ENCODE peak calls at places on chromosomes 2 and 18, in five cellular contexts. One of them, this sample, is unnamed.

GRCh38 chr2:18752667-18753422 is 163.5 kb upstream of the NT5C1B start:
- DNase-seq in GM06990: no peak
- DNase-seq in activated CD4-positive, alpha-beta T cell treated with anti-CD3 and anti-CD28 coated beads, Interleukin-2, amount 10 ng/mL, durations not matched to agents 7 days and 5 days: no peak
- DNase-seq in T-helper 22 cell: no peak
- DNase-seq in Caki2: no peak
- DNase-seq in this sample: no peak

GRCh38 chr18:8049147-8049546 is 482.0 kb downstream of the PTPRM start:
- DNase-seq in T-helper 22 cell: no peak
- DNase-seq in activated CD4-positive, alpha-beta T cell treated with anti-CD3 and anti-CD28 coated beads, Interleukin-2, amount 10 ng/mL, durations not matched to agents 7 days and 5 days: no peak
- DNase-seq in Caki2: no peak
- DNase-seq in GM06990: no peak
- DNase-seq in this sample: no peak

GRCh38 chr2:172281648-172282576 is 145.5 kb upstream of the ITGA6 start:
- DNase-seq in Caki2: no peak
- DNase-seq in T-helper 22 cell: no peak
- DNase-seq in GM06990: no peak
- DNase-seq in activated CD4-positive, alpha-beta T cell treated with anti-CD3 and anti-CD28 coated beads, Interleukin-2, amount 10 ng/mL, durations not matched to agents 7 days and 5 days: no peak
- DNase-seq in this sample: no peak

GRCh38 chr18:75344615-75345014 is 82.9 kb downstream of the SMIM21 start:
- DNase-seq in Caki2: no peak
- DNase-seq in GM06990: no peak
- DNase-seq in activated CD4-positive, alpha-beta T cell treated with anti-CD3 and anti-CD28 coated beads, Interleukin-2, amount 10 ng/mL, durations not matched to agents 7 days and 5 days: no peak
- DNase-seq in T-helper 22 cell: no peak
- DNase-seq in this sample: no peak

GRCh38 chr2:150811259-150811912 is 323.9 kb upstream of the RND3 start:
- DNase-seq in T-helper 22 cell: no peak
- DNase-seq in GM06990: no peak
- DNase-seq in Caki2: no peak
- DNase-seq in activated CD4-positive, alpha-beta T cell treated with anti-CD3 and anti-CD28 coated beads, Interleukin-2, amount 10 ng/mL, durations not matched to agents 7 days and 5 days: no peak
- DNase-seq in this sample: no peak

GRCh38 chr2:79887747-79888374 is 375.0 kb downstream of the CTNNA2 start:
- DNase-seq in T-helper 22 cell: no peak
- DNase-seq in Caki2: peak
- DNase-seq in GM06990: no peak
- DNase-seq in activated CD4-positive, alpha-beta T cell treated with anti-CD3 and anti-CD28 coated beads, Interleukin-2, amount 10 ng/mL, durations not matched to agents 7 days and 5 days: peak
- DNase-seq in this sample: peak

GRCh38 chr2:104690255-104690999 is 163.5 kb upstream of the POU3F3 start:
- DNase-seq in Caki2: no peak
- DNase-seq in T-helper 22 cell: no peak
- DNase-seq in GM06990: no peak
- DNase-seq in activated CD4-positive, alpha-beta T cell treated with anti-CD3 and anti-CD28 coated beads, Interleukin-2, amount 10 ng/mL, durations not matched to agents 7 days and 5 days: no peak
- DNase-seq in this sample: no peak

GRCh38 chr2:226890286-226890685 is 54.4 kb downstream of the RHBDD1 start:
- DNase-seq in T-helper 22 cell: no peak
- DNase-seq in GM06990: no peak
- DNase-seq in activated CD4-positive, alpha-beta T cell treated with anti-CD3 and anti-CD28 coated beads, Interleukin-2, amount 10 ng/mL, durations not matched to agents 7 days and 5 days: no peak
- DNase-seq in Caki2: no peak
- DNase-seq in this sample: no peak

GRCh38 chr18:54444309-54444914 is 86.7 kb downstream of the C18orf54 start:
- DNase-seq in activated CD4-positive, alpha-beta T cell treated with anti-CD3 and anti-CD28 coated beads, Interleukin-2, amount 10 ng/mL, durations not matched to agents 7 days and 5 days: peak
- DNase-seq in Caki2: peak
- DNase-seq in T-helper 22 cell: no peak
- DNase-seq in GM06990: no peak
- DNase-seq in this sample: peak

GRCh38 chr2:128086244-128086643 is 4.8 kb upstream of the UGGT1 start:
- DNase-seq in T-helper 22 cell: no peak
- DNase-seq in activated CD4-positive, alpha-beta T cell treated with anti-CD3 and anti-CD28 coated beads, Interleukin-2, amount 10 ng/mL, durations not matched to agents 7 days and 5 days: no peak
- DNase-seq in Caki2: no peak
- DNase-seq in GM06990: no peak
- DNase-seq in this sample: no peak

GRCh38 chr2:57527685-57528084 is 518.9 kb upstream of the VRK2 start:
- DNase-seq in activated CD4-positive, alpha-beta T cell treated with anti-CD3 and anti-CD28 coated beads, Interleukin-2, amount 10 ng/mL, durations not matched to agents 7 days and 5 days: no peak
- DNase-seq in T-helper 22 cell: no peak
- DNase-seq in GM06990: no peak
- DNase-seq in Caki2: no peak
- DNase-seq in this sample: no peak

GRCh38 chr18:45467307-45467706 is 148.0 kb upstream of the SLC14A2 start:
- DNase-seq in Caki2: no peak
- DNase-seq in GM06990: no peak
- DNase-seq in T-helper 22 cell: no peak
- DNase-seq in activated CD4-positive, alpha-beta T cell treated with anti-CD3 and anti-CD28 coated beads, Interleukin-2, amount 10 ng/mL, durations not matched to agents 7 days and 5 days: no peak
- DNase-seq in this sample: no peak

GRCh38 chr2:226031078-226031937 is 631.8 kb downstream of the NYAP2 start:
- DNase-seq in GM06990: peak
- DNase-seq in activated CD4-positive, alpha-beta T cell treated with anti-CD3 and anti-CD28 coated beads, Interleukin-2, amount 10 ng/mL, durations not matched to agents 7 days and 5 days: no peak
- DNase-seq in T-helper 22 cell: no peak
- DNase-seq in Caki2: peak
- DNase-seq in this sample: peak

GRCh38 chr2:127220102-127220806 is at the start of gene CYP27C1:
- DNase-seq in T-helper 22 cell: no peak
- DNase-seq in Caki2: peak
- DNase-seq in activated CD4-positive, alpha-beta T cell treated with anti-CD3 and anti-CD28 coated beads, Interleukin-2, amount 10 ng/mL, durations not matched to agents 7 days and 5 days: no peak
- DNase-seq in GM06990: no peak
- DNase-seq in this sample: no peak

GRCh38 chr2:143545643-143546275 is 416.5 kb downstream of the ARHGAP15 start:
- DNase-seq in T-helper 22 cell: no peak
- DNase-seq in GM06990: no peak
- DNase-seq in activated CD4-positive, alpha-beta T cell treated with anti-CD3 and anti-CD28 coated beads, Interleukin-2, amount 10 ng/mL, durations not matched to agents 7 days and 5 days: no peak
- DNase-seq in Caki2: no peak
- DNase-seq in this sample: no peak

GRCh38 chr2:238182362-238182761 is 21.1 kb downstream of the ILKAP start:
- DNase-seq in Caki2: no peak
- DNase-seq in GM06990: no peak
- DNase-seq in activated CD4-positive, alpha-beta T cell treated with anti-CD3 and anti-CD28 coated beads, Interleukin-2, amount 10 ng/mL, durations not matched to agents 7 days and 5 days: no peak
- DNase-seq in T-helper 22 cell: no peak
- DNase-seq in this sample: no peak

GRCh38 chr18:63823516-63824219 is 48.5 kb downstream of the SERPINB7 start:
- DNase-seq in Caki2: no peak
- DNase-seq in T-helper 22 cell: no peak
- DNase-seq in activated CD4-positive, alpha-beta T cell treated with anti-CD3 and anti-CD28 coated beads, Interleukin-2, amount 10 ng/mL, durations not matched to agents 7 days and 5 days: peak
- DNase-seq in GM06990: no peak
- DNase-seq in this sample: peak

GRCh38 chr2:189661957-189662321 is 680 bp downstream of the ASNSD1 start:
- DNase-seq in activated CD4-positive, alpha-beta T cell treated with anti-CD3 and anti-CD28 coated beads, Interleukin-2, amount 10 ng/mL, durations not matched to agents 7 days and 5 days: no peak
- DNase-seq in GM06990: no peak
- DNase-seq in Caki2: no peak
- DNase-seq in T-helper 22 cell: no peak
- DNase-seq in this sample: no peak

GRCh38 chr2:53233759-53234547 is 533.7 kb upstream of the CHAC2 start:
- DNase-seq in GM06990: no peak
- DNase-seq in Caki2: no peak
- DNase-seq in T-helper 22 cell: no peak
- DNase-seq in activated CD4-positive, alpha-beta T cell treated with anti-CD3 and anti-CD28 coated beads, Interleukin-2, amount 10 ng/mL, durations not matched to agents 7 days and 5 days: no peak
- DNase-seq in this sample: no peak

This sample was measured in pons.